ENCODE peak calls at places on chromosome 3, in six cellular contexts. C is GM12878, P is GM23338, Q is HepG2, W is H1, U is K562. I is an unnamed sample.

GRCh38 chr3:181210275-181210674 is 220.7 kb upstream of the DNAJC19 start:
- DNase-seq in P (peak), W (no peak), U (no peak), C (no peak), Q (peak), I (no peak)

GRCh38 chr3:113287111-113287817 is 75.9 kb downstream of the BOC start:
- DNase-seq in W (no peak), P (no peak), Q (peak), C (no peak), U (peak), I (no peak)

GRCh38 chr3:127304121-127304744 is 16.4 kb upstream of the PRR20G start:
- DNase-seq in P (peak), C (no peak), U (peak), Q (peak), W (no peak), I (peak)

GRCh38 chr3:122021811-122022401 is at the start of gene ILDR1:
- DNase-seq in W (peak), U (peak), P (peak), Q (no peak), C (no peak), I (peak)

GRCh38 chr3:12948891-12949711 is 107.7 kb upstream of the RPL32 start:
- DNase-seq in C (no peak), P (no peak), U (no peak), W (no peak), Q (no peak), I (no peak)

GRCh38 chr3:28615071-28615470 is 266.4 kb upstream of the AZI2 start:
- DNase-seq in C (no peak), P (no peak), U (no peak), W (no peak), Q (no peak), I (no peak)

GRCh38 chr3:150467381-150467780 is 59.3 kb downstream of the TSC22D2 start:
- DNase-seq in W (no peak), Q (no peak), U (no peak), P (peak), C (no peak), I (no peak)

GRCh38 chr3:55160241-55160877 is 232.5 kb upstream of the LRTM1 start:
- DNase-seq in P (no peak), C (peak), Q (no peak), U (no peak), W (no peak), I (no peak)

GRCh38 chr3:128274837-128275236 is 121.6 kb downstream of the EEFSEC start:
- DNase-seq in C (no peak), P (no peak), Q (no peak), W (peak), U (no peak), I (no peak)

DNA sequence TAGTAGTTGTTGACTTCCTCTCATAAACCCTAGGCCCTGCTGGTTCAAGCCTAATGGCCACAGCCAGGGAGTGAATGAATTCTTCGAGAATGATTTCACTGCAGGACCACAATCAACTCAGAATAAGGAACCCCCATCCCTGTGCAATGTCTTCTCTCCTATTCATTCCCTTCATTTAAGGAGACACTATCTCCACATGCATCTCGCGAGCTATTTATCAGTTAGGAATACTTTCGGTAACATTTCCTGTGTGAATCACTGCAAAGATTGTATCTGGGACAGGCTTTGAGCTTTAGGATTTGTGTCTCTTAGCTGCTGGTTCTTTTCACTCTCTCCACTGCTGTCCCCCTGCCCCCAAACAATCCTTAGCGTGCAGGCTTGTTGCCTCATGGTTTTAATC is 94.4 kb downstream of the MYLK start:
- DNase-seq in W (no peak), U (no peak), C (no peak), P (no peak), Q (no peak), I (no peak)
- TF ChIP-seq CREB1 in W (no peak), U (no peak), C (no peak), P (no peak), Q (no peak), I (no peak)

GRCh38 chr3:98056035-98056434 is 20.9 kb upstream of the GABRR3 start:
- DNase-seq in U (no peak), C (no peak), P (no peak), W (no peak), Q (no peak), I (no peak)

GRCh38 chr3:98057631-98058030 is 22.5 kb upstream of the GABRR3 start:
- DNase-seq in C (no peak), P (no peak), U (no peak), W (no peak), Q (no peak), I (no peak)

DNA sequence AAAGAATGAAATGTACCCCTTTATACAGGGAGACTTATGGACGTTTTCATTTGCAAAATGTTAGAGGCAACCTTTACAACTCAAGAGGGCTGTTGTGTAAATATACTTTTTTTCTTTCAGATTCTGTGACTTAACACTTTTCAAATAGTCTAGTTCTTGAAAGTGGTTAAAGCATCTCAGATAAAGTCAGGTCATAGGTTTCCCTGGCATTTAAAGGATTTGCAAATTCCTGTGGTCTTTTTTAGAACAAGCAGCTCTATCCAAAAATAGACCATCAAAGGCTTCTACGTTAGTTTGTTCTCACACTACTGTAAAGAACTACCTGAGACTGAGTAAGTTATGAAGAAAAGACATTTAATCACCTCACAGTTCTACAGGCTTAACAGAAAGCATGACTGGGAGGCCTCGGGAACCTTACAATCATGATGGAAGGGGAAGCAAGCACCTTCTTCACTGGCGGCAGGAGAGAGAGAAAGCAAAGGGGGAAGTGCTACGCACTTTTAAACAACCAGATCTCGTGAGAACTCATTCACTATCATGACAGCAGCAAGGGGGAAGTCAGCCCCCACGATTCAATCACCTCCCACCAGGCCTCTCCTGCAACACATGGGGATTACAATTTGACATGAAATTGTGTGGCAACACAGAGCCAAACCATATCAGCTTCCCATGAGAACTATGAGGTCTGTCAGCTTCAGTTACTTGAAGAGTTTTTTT is 23.3 kb upstream of the GABRR3 start:
- DNase-seq in W (no peak), U (no peak), P (no peak), Q (no peak), C (no peak), I (no peak)
- TF ChIP-seq CREB1 in W (no peak), U (no peak), P (no peak), Q (no peak), C (no peak), I (no peak)

DNA sequence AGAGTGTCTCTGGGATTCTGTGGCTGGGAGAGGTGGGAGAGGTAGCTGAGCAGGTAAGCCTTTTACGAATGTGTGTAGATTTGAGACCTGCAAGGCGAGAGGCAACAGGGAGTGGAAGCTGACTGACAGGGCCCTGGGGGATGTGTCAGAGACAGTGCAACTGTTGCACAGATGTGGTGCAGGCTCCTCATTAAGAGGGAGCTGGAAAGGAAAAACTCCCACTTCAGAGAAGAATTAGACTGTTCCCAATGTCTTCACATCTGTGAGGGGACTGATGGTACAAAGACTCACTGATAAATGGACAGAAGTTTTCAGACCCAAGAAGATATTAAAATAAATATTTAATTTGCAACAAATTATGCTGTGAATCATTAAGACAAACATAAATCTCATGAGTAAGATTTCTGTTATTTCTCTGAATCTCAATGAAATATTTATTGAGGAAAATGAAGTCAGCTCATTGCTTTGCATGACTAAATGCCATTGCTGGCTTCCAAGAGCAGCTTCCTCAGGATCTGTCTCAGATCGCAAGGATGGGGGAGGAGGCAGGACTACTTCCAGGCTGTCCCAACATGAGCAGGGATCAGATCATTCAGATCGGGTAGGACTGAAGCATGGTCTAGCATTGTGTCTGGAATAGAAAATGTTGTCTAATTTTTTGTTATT is 127.3 kb upstream of the ROPN1 start:
- DNase-seq in U (no peak), C (no peak), Q (no peak), W (no peak), P (no peak), I (no peak)
- TF ChIP-seq CREB1 in U (no peak), C (no peak), Q (no peak), W (no peak), P (no peak), I (no peak)

DNA sequence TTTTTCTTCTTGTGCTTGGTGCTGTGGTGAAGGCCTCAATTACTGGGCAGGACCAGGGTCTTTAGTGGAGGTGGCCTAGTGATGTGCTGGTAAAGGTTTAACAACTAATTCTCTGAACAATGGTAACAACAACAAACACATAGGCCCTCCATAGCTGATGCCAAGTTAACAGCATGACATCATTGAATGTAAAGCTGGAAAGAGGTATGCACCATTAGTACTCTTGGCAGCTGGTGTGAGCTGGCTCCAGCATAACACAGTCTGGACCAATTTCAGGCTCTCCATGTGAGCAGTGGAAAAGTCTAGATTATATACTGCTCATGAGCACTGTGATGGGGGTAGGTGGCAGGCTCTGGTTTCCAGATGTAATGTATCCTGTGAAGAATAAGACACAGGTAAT is 61.8 kb downstream of the SLC7A14 start:
- DNase-seq in C (no peak), P (no peak), Q (no peak), U (no peak), W (no peak), I (no peak)
- TF ChIP-seq CREB1 in C (no peak), P (no peak), Q (no peak), U (no peak), W (no peak), I (no peak)

DNA sequence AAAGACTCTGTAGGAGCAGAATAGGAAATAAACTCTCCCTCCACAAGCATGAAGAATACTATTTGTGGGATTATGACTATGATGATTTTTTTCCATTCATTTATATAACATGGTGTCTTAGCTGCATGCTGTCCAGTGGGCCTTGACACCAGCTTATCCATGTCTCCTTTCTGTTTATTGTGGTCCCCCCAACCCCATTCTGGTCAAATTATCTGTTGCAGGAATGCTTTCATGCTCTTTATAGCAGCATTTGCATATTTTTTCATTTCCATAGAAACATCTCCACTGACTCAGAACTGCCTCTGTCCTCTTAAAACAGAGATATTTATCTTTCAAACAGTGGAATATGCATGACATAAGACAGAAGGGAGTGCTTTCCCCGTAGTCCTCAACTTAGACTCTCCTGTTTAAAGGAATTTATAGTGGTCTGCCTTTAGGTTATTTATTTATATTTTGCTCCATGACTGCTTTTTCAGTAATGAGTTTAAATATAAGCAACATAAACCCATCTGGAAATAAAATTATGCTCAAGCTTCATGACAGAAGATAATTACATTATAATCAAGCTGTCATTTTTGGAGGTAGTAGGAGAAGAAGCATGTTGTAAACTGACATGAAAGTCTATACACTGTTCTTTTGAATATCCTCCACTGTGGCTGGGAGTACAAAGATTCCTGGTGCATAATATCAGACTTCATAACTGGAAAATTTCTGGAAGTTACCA is 179.5 kb upstream of the CD96 start:
- DNase-seq in U (no peak), C (no peak), Q (no peak), P (no peak), W (no peak), I (no peak)
- TF ChIP-seq CREB1 in U (no peak), C (no peak), Q (no peak), P (no peak), W (no peak), I (no peak)

DNA sequence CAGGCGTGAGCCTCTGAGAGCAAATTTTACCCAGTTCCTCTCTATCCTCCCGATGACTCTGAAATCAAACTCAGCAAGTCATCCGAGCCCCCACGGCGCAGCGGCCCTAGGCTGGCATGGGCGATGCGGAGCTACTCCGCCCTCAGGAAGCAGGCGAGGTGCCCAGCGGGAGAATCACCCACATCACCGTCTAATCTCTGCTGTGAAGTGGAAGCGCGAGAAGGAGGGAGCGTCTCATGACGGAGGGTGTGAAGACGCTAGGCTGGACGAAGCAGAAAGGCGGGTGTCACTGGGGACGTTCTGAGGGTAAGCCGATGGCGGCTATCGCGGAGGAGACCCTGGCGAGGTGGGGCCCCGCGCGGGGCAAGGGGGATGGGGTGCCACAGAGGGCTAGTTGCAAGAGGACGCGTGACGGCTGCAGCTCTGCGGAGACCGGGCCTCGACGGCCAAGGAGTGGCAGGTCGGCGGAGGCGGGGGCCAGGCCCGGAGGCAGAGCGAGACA is 9.1 kb upstream of the GNAI2 start:
- DNase-seq in U (peak), W (no peak), Q (no peak), C (no peak), P (no peak), I (peak)
- TF ChIP-seq CREB1 in U (no peak), W (no peak), Q (no peak), C (no peak), P (no peak), I (no peak)

GRCh38 chr3:84136425-84136824 is 822.4 kb upstream of the CADM2 start:
- DNase-seq in C (no peak), P (peak), Q (no peak), U (no peak), W (no peak), I (no peak)
- TF ChIP-seq CREB1 in C (no peak), P (no peak), Q (no peak), U (no peak), W (no peak), I (no peak)

DNA sequence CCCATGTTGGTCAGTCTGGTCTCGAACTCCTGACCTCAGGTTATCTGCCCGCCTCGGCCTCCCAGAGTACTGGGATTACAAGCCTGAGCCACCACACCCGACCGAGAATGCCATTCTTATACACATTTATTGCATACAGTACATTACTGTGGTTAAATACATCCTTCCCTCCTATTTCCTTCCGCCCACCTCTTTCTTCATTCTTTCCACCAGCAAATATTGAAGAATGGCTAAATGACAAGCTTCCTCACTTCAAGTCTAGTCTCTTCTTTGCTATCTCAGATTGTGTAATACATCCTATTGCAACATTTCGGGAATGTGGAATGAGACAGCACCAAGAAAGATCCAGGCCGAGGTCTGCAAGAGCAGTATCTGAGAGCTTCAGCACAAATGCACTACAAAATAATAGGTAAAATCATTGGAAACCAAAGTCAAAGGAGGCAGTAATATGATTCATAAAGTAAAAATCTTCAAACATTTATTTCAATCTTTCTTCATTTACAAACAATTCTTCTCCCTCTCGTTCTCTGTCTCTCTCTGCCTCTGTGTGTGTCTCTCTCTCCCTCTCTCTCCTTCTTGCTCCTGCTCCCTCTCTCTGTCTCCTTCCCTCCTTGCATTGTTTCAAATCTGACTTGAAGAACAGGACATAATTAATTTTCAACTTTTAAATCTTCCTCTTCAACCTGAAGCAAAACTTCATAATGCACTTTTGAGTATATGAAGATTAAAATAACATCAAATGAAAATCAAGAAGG is 94.7 kb upstream of the TGFBR2 start:
- DNase-seq in W (no peak), C (no peak), Q (peak), P (no peak), U (no peak), I (no peak)
- TF ChIP-seq CREB1 in W (no peak), C (no peak), Q (peak), P (no peak), U (no peak), I (no peak)

GRCh38 chr3:27431116-27431515 is 53.1 kb downstream of the SLC4A7 start:
- DNase-seq in C (no peak), P (no peak), U (no peak), Q (no peak), W (no peak), I (no peak)

GRCh38 chr3:27426926-27427325 is 57.3 kb downstream of the SLC4A7 start:
- DNase-seq in C (no peak), W (no peak), Q (no peak), U (no peak), P (no peak), I (no peak)

GRCh38 chr3:27429909-27430308 is 54.3 kb downstream of the SLC4A7 start:
- DNase-seq in C (no peak), Q (no peak), W (no peak), P (no peak), U (no peak), I (no peak)

GRCh38 chr3:27425896-27426565 is 56.8 kb upstream of the NEK10 start:
- DNase-seq in C (no peak), W (no peak), Q (no peak), P (no peak), U (no peak), I (no peak)

GRCh38 chr3:27428446-27428845 is 55.7 kb downstream of the SLC4A7 start:
- DNase-seq in P (no peak), Q (no peak), C (no peak), U (no peak), W (no peak), I (no peak)
- TF ChIP-seq CREB1 in P (no peak), Q (no peak), C (no peak), U (no peak), W (no peak), I (no peak)